ENCODE peak calls at places on chromosome 15, in six cellular contexts. One of them, this sample, is unnamed.

GRCh38 chr15:70265466-70265978 is 167.8 kb upstream of the TLE3 start:
- DNase-seq in ovary: no peak
- DNase-seq in cardiac muscle cell: no peak
- DNase-seq in HL-60: no peak
- DNase-seq in uterus: no peak
- DNase-seq in endodermal cell: no peak
- DNase-seq in this sample: no peak

GRCh38 chr15:94910166-94910565 is 678.8 kb downstream of the MCTP2 start:
- DNase-seq in ovary: no peak
- DNase-seq in cardiac muscle cell: no peak
- DNase-seq in HL-60: no peak
- DNase-seq in uterus: no peak
- DNase-seq in endodermal cell: no peak
- DNase-seq in this sample: no peak

GRCh38 chr15:74196175-74196574 is 6.4 kb downstream of the STRA6 start:
- DNase-seq in ovary: peak
- DNase-seq in cardiac muscle cell: peak
- DNase-seq in HL-60: no peak
- DNase-seq in uterus: peak
- DNase-seq in endodermal cell: no peak
- DNase-seq in this sample: peak

GRCh38 chr15:80512729-80513670 is 108.8 kb downstream of the ARNT2 start:
- DNase-seq in ovary: no peak
- DNase-seq in cardiac muscle cell: no peak
- DNase-seq in HL-60: no peak
- DNase-seq in uterus: no peak
- DNase-seq in endodermal cell: no peak
- DNase-seq in this sample: no peak

GRCh38 chr15:42270551-42270950 is 2.5 kb upstream of the GANC start:
- DNase-seq in ovary: no peak
- DNase-seq in cardiac muscle cell: no peak
- DNase-seq in HL-60: no peak
- DNase-seq in uterus: no peak
- DNase-seq in endodermal cell: no peak
- DNase-seq in this sample: no peak

GRCh38 chr15:27847775-27848710 is 251.1 kb downstream of the OCA2 start:
- DNase-seq in ovary: no peak
- DNase-seq in cardiac muscle cell: no peak
- DNase-seq in HL-60: no peak
- DNase-seq in uterus: no peak
- DNase-seq in endodermal cell: no peak
- DNase-seq in this sample: no peak

GRCh38 chr15:81296673-81297072 is 27.3 kb downstream of the STARD5 start:
- DNase-seq in ovary: no peak
- DNase-seq in cardiac muscle cell: no peak
- DNase-seq in HL-60: peak
- DNase-seq in uterus: no peak
- DNase-seq in endodermal cell: peak
- DNase-seq in this sample: peak

GRCh38 chr15:67138946-67139855 is 73.8 kb downstream of the SMAD3 start:
- DNase-seq in ovary: no peak
- DNase-seq in cardiac muscle cell: no peak
- DNase-seq in HL-60: no peak
- DNase-seq in uterus: no peak
- DNase-seq in endodermal cell: peak
- DNase-seq in this sample: peak

GRCh38 chr15:28019594-28020320 is 79.4 kb downstream of the OCA2 start:
- DNase-seq in ovary: no peak
- DNase-seq in cardiac muscle cell: no peak
- DNase-seq in HL-60: no peak
- DNase-seq in uterus: no peak
- DNase-seq in endodermal cell: no peak
- DNase-seq in this sample: no peak

GRCh38 chr15:97224191-97224641 is 736.3 kb upstream of the ARRDC4 start:
- DNase-seq in ovary: no peak
- DNase-seq in cardiac muscle cell: no peak
- DNase-seq in HL-60: no peak
- DNase-seq in uterus: no peak
- DNase-seq in endodermal cell: no peak
- DNase-seq in this sample: no peak

GRCh38 chr15:46304320-46304719 is 669.5 kb downstream of the SQOR start:
- DNase-seq in ovary: no peak
- DNase-seq in cardiac muscle cell: peak
- DNase-seq in HL-60: peak
- DNase-seq in uterus: no peak
- DNase-seq in endodermal cell: peak
- DNase-seq in this sample: no peak

GRCh38 chr15:76398301-76398700 is 61.7 kb downstream of the ISL2 start:
- DNase-seq in ovary: no peak
- DNase-seq in cardiac muscle cell: no peak
- DNase-seq in HL-60: no peak
- DNase-seq in uterus: no peak
- DNase-seq in endodermal cell: no peak
- DNase-seq in this sample: no peak

GRCh38 chr15:38217788-38218609 is 34.6 kb upstream of the SPRED1 start:
- DNase-seq in ovary: no peak
- DNase-seq in cardiac muscle cell: no peak
- DNase-seq in HL-60: no peak
- DNase-seq in uterus: no peak
- DNase-seq in endodermal cell: no peak
- DNase-seq in this sample: no peak

GRCh38 chr15:39362832-39363561 is 217.9 kb upstream of the THBS1 start:
- DNase-seq in ovary: no peak
- DNase-seq in cardiac muscle cell: no peak
- DNase-seq in HL-60: no peak
- DNase-seq in uterus: no peak
- DNase-seq in endodermal cell: no peak
- DNase-seq in this sample: no peak

DNA sequence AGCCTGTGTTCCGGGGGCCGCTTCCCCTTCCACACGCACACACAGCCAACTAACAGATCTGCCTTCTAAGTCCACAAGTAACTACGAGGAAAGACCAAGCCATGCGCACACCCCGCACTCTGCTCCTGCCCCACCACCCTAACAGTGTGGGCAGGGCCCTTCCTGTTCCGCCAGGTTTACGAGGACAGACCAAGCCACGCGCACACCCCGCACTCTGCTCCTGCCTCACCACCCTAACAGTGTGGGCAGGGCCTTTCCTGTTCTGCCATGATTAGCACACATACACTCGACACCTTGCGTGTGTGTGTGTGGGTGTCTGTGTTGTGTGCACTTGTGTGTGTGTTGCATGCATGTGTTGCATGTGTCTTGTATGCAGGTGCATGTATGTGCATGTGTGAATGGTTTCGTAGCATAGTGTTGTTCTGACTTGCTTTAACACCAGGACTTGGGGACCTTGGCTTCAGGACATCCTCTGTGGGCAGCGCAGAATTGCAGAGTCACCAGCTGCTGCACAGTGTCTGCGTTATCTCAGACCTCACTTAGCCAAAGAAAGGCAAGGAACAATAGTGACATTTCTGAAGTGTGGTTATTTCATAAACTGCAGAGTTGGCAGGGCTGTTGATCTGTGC is 114.4 kb downstream of the CHSY1 start:
- DNase-seq in ovary: no peak
- DNase-seq in cardiac muscle cell: no peak
- DNase-seq in HL-60: peak
- DNase-seq in uterus: no peak
- DNase-seq in endodermal cell: no peak
- DNase-seq in this sample: no peak
- H3K27ac ChIP-seq in ovary: no peak
- H3K27ac ChIP-seq in cardiac muscle cell: peak
- H3K27ac ChIP-seq in HL-60: peak
- H3K27ac ChIP-seq in uterus: no peak
- H3K27ac ChIP-seq in endodermal cell: no peak
- H3K27ac ChIP-seq in this sample: no peak

GRCh38 chr15:50250789-50251394 is 14.6 kb downstream of the HDC start:
- DNase-seq in ovary: no peak
- DNase-seq in cardiac muscle cell: peak
- DNase-seq in HL-60: no peak
- DNase-seq in uterus: no peak
- DNase-seq in endodermal cell: peak
- DNase-seq in this sample: no peak

GRCh38 chr15:50244959-50245624 is 20.4 kb downstream of the HDC start:
- DNase-seq in ovary: no peak
- DNase-seq in cardiac muscle cell: no peak
- DNase-seq in HL-60: no peak
- DNase-seq in uterus: no peak
- DNase-seq in endodermal cell: peak
- DNase-seq in this sample: no peak

GRCh38 chr15:50248994-50249586 is 16.4 kb downstream of the HDC start:
- DNase-seq in ovary: no peak
- DNase-seq in cardiac muscle cell: no peak
- DNase-seq in HL-60: no peak
- DNase-seq in uterus: no peak
- DNase-seq in endodermal cell: peak
- DNase-seq in this sample: no peak

GRCh38 chr15:50249704-50250103 is 15.8 kb downstream of the HDC start:
- DNase-seq in ovary: no peak
- DNase-seq in cardiac muscle cell: no peak
- DNase-seq in HL-60: no peak
- DNase-seq in uterus: no peak
- DNase-seq in endodermal cell: peak
- DNase-seq in this sample: no peak

GRCh38 chr15:50247819-50248650 is 17.5 kb downstream of the HDC start:
- DNase-seq in ovary: no peak
- DNase-seq in cardiac muscle cell: no peak
- DNase-seq in HL-60: peak
- DNase-seq in uterus: no peak
- DNase-seq in endodermal cell: no peak
- DNase-seq in this sample: no peak
- H3K27ac ChIP-seq in ovary: no peak
- H3K27ac ChIP-seq in cardiac muscle cell: no peak
- H3K27ac ChIP-seq in HL-60: peak
- H3K27ac ChIP-seq in uterus: no peak
- H3K27ac ChIP-seq in endodermal cell: no peak
- H3K27ac ChIP-seq in this sample: peak

DNA sequence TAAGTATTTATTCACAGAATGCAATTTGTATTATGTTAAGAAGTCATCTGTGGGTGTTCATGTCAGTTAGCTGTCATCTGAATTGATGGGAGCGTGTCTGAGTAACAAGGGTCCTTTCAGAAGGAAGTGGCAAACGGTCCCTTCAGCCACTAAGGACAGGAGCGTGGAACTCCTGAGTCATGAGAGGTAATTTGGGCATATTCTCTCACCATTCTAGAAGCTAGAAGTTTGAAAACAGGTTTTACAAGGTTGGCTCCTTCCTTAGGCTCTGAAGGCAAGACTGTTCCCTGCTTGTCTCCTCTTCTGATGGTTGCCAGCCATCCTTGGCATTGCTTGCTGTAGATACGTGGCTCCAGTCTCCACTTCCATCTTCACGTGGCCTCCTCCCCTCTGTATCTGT is 19.7 kb downstream of the ABHD2 start:
- DNase-seq in ovary: no peak
- DNase-seq in cardiac muscle cell: no peak
- DNase-seq in HL-60: no peak
- DNase-seq in uterus: no peak
- DNase-seq in endodermal cell: no peak
- DNase-seq in this sample: no peak
- H3K27ac ChIP-seq in ovary: no peak
- H3K27ac ChIP-seq in cardiac muscle cell: peak
- H3K27ac ChIP-seq in HL-60: no peak
- H3K27ac ChIP-seq in uterus: peak
- H3K27ac ChIP-seq in endodermal cell: no peak
- H3K27ac ChIP-seq in this sample: no peak

GRCh38 chr15:65411470-65412071 is 11.2 kb downstream of the IGDCC4 start:
- DNase-seq in ovary: no peak
- DNase-seq in cardiac muscle cell: no peak
- DNase-seq in HL-60: no peak
- DNase-seq in uterus: no peak
- DNase-seq in endodermal cell: no peak
- DNase-seq in this sample: no peak

GRCh38 chr15:65410972-65411371 is 11.8 kb downstream of the IGDCC4 start:
- DNase-seq in ovary: no peak
- DNase-seq in cardiac muscle cell: no peak
- DNase-seq in HL-60: no peak
- DNase-seq in uterus: no peak
- DNase-seq in endodermal cell: no peak
- DNase-seq in this sample: no peak

GRCh38 chr15:65408370-65409283 is 14.1 kb downstream of the IGDCC4 start:
- DNase-seq in ovary: no peak
- DNase-seq in cardiac muscle cell: no peak
- DNase-seq in HL-60: no peak
- DNase-seq in uterus: no peak
- DNase-seq in endodermal cell: no peak
- DNase-seq in this sample: no peak

GRCh38 chr15:65409284-65409631 is 13.5 kb downstream of the IGDCC4 start:
- DNase-seq in ovary: no peak
- DNase-seq in cardiac muscle cell: no peak
- DNase-seq in HL-60: no peak
- DNase-seq in uterus: no peak
- DNase-seq in endodermal cell: no peak
- DNase-seq in this sample: peak

GRCh38 chr15:65410036-65410435 is 12.7 kb downstream of the IGDCC4 start:
- DNase-seq in ovary: no peak
- DNase-seq in cardiac muscle cell: no peak
- DNase-seq in HL-60: no peak
- DNase-seq in uterus: no peak
- DNase-seq in endodermal cell: no peak
- DNase-seq in this sample: no peak
- H3K27ac ChIP-seq in ovary: no peak
- H3K27ac ChIP-seq in cardiac muscle cell: no peak
- H3K27ac ChIP-seq in HL-60: no peak
- H3K27ac ChIP-seq in uterus: no peak
- H3K27ac ChIP-seq in endodermal cell: no peak
- H3K27ac ChIP-seq in this sample: no peak

GRCh38 chr15:85627245-85627935 is 167.3 kb downstream of the KLHL25 start:
- DNase-seq in ovary: no peak
- DNase-seq in cardiac muscle cell: no peak
- DNase-seq in HL-60: no peak
- DNase-seq in uterus: no peak
- DNase-seq in endodermal cell: no peak
- DNase-seq in this sample: no peak
- H3K27ac ChIP-seq in ovary: no peak
- H3K27ac ChIP-seq in cardiac muscle cell: no peak
- H3K27ac ChIP-seq in HL-60: no peak
- H3K27ac ChIP-seq in uterus: peak
- H3K27ac ChIP-seq in endodermal cell: no peak
- H3K27ac ChIP-seq in this sample: peak

DNA sequence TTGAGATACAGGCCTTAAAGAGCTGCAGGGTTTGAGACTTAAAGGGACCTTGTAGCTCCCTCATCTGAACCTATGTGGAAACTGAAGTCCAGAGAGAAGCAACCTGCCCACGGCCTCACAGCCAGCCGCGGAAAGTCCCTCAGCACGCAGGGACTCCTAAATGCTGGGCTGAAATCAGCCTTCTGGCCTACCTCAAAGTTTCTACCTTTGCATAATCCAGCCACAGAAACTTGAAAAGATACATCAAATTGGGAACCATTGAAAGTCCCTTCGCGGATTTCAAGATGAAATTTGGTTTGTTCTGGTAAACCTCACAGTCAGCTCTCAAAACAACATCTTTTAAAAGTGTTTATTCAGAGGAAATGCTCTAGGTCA is 171.5 kb downstream of the ADAMTS17 start:
- DNase-seq in ovary: no peak
- DNase-seq in cardiac muscle cell: no peak
- DNase-seq in HL-60: no peak
- DNase-seq in uterus: no peak
- DNase-seq in endodermal cell: peak
- DNase-seq in this sample: no peak
- H3K27ac ChIP-seq in ovary: no peak
- H3K27ac ChIP-seq in cardiac muscle cell: no peak
- H3K27ac ChIP-seq in HL-60: no peak
- H3K27ac ChIP-seq in uterus: no peak
- H3K27ac ChIP-seq in endodermal cell: no peak
- H3K27ac ChIP-seq in this sample: no peak

This sample was measured in Peyer's patch.